ENCODE peak calls at places on chromosomes 7 and 10, in seven cellular contexts. Z is MM.1S, L is brain microvascular endothelial cell, X is WTC11, A is cardiac muscle cell, D is tibial artery, H is GM06990. F is an unnamed sample.

GRCh38 chr7:147756290-147756689 is 834.3 kb upstream of the C7orf33 start:
- DNase-seq in A (no peak), L (no peak), X (no peak), Z (no peak), H (no peak), D (no peak), F (no peak)

GRCh38 chr10:91983403-91983802 is 59.8 kb downstream of the BTAF1 start:
- DNase-seq in L (no peak), Z (no peak), A (peak; percentile 95), H (no peak), D (no peak), X (no peak), F (no peak)

GRCh38 chr7:5629941-5630340 is 151.5 kb downstream of the RNF216 start:
- DNase-seq in D (no peak), A (no peak), Z (no peak), H (no peak), X (no peak), L (peak; percentile 75), F (no peak)

GRCh38 chr7:142571581-142571980 is 177.7 kb upstream of the PRSS1 start:
- DNase-seq in Z (no peak), L (no peak), H (no peak), A (no peak), D (no peak), X (no peak), F (no peak)

GRCh38 chr7:12623885-12624498 is 53.5 kb downstream of the SCIN start:
- DNase-seq in X (no peak), A (peak; percentile 33), Z (peak; percentile 42), D (no peak), H (no peak), L (no peak), F (no peak)

GRCh38 chr7:70797109-70797514 is 334.8 kb upstream of the GALNT17 start:
- DNase-seq in H (no peak), Z (no peak), D (no peak), A (peak; percentile 39), X (no peak), L (no peak), F (no peak)

GRCh38 chr10:17088118-17088806 is 41.3 kb downstream of the CUBN start:
- DNase-seq in D (no peak), L (peak; percentile 75), A (no peak), Z (no peak), X (no peak), H (no peak), F (no peak)

GRCh38 chr10:84156768-84157167 is 16.8 kb upstream of the GPR15LG start:
- DNase-seq in X (no peak), L (no peak), D (no peak), H (no peak), Z (no peak), A (no peak), F (no peak)

GRCh38 chr10:34739915-34740314 is 75.2 kb downstream of the PARD3 start:
- DNase-seq in A (peak; percentile 94), L (peak; percentile 75), Z (peak; percentile 34), D (peak; percentile 28), X (peak; percentile 73), H (no peak), F (peak; percentile 20)

GRCh38 chr7:101814996-101815825 is 2.2 kb upstream of the CUX1 start:
- DNase-seq in X (peak; percentile 64), Z (peak; percentile 65), D (no peak), H (peak; percentile 73), A (peak; percentile 76), L (no peak), F (peak; percentile 71)

GRCh38 chr7:44811093-44811492 is 14.6 kb downstream of the PPIA start:
- DNase-seq in X (no peak), L (no peak), D (no peak), Z (no peak), H (no peak), A (no peak), F (no peak)

GRCh38 chr10:118214751-118215150 is 127.4 kb downstream of the FAM204A start:
- DNase-seq in L (no peak), Z (no peak), D (no peak), A (no peak), X (no peak), H (no peak), F (no peak)

GRCh38 chr7:129225206-129225930 is 538 bp downstream of the AHCYL2 start:
- DNase-seq in Z (peak; percentile 66), A (peak; percentile 74), H (no peak), L (peak; percentile 48), D (peak; percentile 53), X (peak; percentile 68), F (peak; percentile 44)

GRCh38 chr10:19815478-19816419 is 483 bp upstream of the PLXDC2 start:
- DNase-seq in D (peak; percentile 87), H (no peak), X (peak; percentile 86), L (peak; percentile 48), A (peak; percentile 89), Z (peak; percentile 20), F (peak; percentile 69)

GRCh38 chr7:139620676-139621344 is 97.3 kb downstream of the CLEC2L start:
- DNase-seq in A (peak; percentile 48), L (no peak), Z (peak; percentile 30), D (no peak), H (no peak), X (peak; percentile 84), F (peak; percentile 37)

GRCh38 chr10:26455567-26456315 is 17.6 kb downstream of the APBB1IP start:
- DNase-seq in H (no peak), D (no peak), Z (no peak), A (no peak), L (no peak), X (no peak), F (no peak)

GRCh38 chr10:46543379-46544014 is 13.0 kb downstream of the GPRIN2 start:
- DNase-seq in H (no peak), A (no peak), D (peak; percentile 18), Z (no peak), X (no peak), L (no peak), F (no peak)

GRCh38 chr10:1153805-1154351 is 97.7 kb downstream of the WDR37 start:
- DNase-seq in H (no peak), Z (no peak), L (no peak), X (no peak), A (no peak), D (no peak), F (no peak)

GRCh38 chr10:44334621-44335184 is 50.2 kb downstream of the CXCL12 start:
- DNase-seq in Z (no peak), L (peak; percentile 67), X (no peak), D (no peak), A (no peak), H (no peak), F (no peak)

GRCh38 chr10:130213286-130214080 is 77.3 kb downstream of the GLRX3 start:
- DNase-seq in L (no peak), H (no peak), Z (no peak), A (no peak), X (no peak), D (no peak), F (no peak)

GRCh38 chr7:47714669-47715607 is 133.0 kb upstream of the TNS3 start:
- DNase-seq in D (no peak), Z (peak; percentile 71), H (peak; percentile 59), L (no peak), A (no peak), X (no peak), F (no peak)

GRCh38 chr7:139036901-139037300 is 1.1 kb upstream of the ZC3HAV1L start:
- DNase-seq in Z (no peak), A (no peak), H (no peak), L (no peak), X (no peak), D (no peak), F (no peak)

GRCh38 chr7:29684787-29685650 is 121.3 kb upstream of the WIPF3 start:
- DNase-seq in D (peak; percentile 68), L (peak; percentile 47), X (peak; percentile 82), Z (peak; percentile 79), H (peak; percentile 41), A (peak; percentile 88), F (peak; percentile 70)

DNA sequence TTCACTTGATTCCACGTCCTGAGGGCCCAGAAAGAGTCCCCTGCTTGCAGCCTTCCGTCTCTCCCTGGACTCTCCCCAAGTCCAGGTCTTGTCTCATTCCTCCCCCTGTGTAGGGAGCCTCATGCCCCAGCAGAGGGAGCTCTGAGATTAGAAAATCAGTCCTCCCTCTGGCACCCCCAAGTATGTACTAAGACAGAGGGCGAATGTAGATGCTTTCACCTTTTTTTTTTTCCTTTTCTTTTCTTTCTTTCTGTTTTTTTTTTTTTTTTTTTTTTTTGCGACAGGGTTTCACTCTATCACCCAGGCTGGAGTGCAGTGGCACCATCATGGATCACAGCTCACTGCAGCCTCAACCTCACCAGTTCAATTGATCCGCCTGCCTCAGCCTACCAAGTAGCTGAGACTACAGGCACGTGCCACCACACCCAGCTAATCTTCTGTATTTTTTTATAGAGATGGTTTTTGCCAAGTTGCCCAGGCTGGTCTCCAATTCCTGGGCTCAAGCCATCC is 10.3 kb downstream of the SFXN3 start:
- DNase-seq in A (peak; percentile 87), H (no peak), D (peak; percentile 90), Z (peak; percentile 78), X (peak; percentile 87), L (peak; percentile 79), F (peak; percentile 63)
- TF ChIP-seq CTCF in A (peak; percentile 87), H (peak; percentile 84), D (peak; percentile 78), Z (peak; percentile 85), X (peak; percentile 70), L (peak; percentile 92), F (peak; percentile 84)

DNA sequence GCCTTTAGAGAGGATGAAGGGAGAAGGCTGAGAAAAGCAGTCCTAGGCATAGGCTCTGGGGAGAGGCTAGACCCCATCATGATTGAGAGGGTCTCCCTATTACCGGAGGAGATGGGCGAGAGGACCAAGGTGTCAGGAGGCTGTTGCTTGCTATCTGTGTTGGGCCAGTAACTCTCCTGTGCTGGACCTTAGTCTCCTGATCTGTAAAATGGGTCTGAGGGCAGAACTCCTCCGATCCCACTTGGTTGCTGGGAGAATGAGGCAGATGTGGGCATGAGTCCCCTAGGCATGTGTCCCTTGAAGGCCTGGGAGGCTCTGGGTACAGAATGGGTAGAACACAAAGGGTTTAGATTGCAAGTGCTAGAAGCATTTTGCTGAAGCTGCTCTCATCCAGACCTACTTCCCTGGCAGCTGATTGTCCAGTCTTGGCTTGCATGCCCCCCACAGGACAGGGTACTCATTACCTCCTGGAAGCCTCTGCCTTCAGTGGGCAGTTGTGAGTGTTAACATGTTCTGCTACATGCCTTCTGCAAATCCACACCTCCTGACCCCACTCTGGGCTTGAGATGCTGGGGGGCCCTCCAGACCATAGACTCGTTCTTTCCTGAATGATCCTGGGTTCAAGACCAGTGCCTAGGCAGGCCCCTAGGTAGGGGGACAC is 4.4 kb downstream of the ZMIZ1 start:
- DNase-seq in Z (no peak), X (no peak), H (no peak), A (no peak), L (no peak), D (no peak), F (no peak)
- TF ChIP-seq CTCF in Z (no peak), X (no peak), H (peak; percentile 6), A (no peak), L (peak; percentile 37), D (no peak), F (no peak)

GRCh38 chr7:132154248-132154647 is 422.0 kb downstream of the PLXNA4 start:
- DNase-seq in Z (no peak), X (no peak), H (no peak), L (no peak), D (no peak), A (no peak), F (no peak)
- TF ChIP-seq CTCF in Z (no peak), X (no peak), H (no peak), L (no peak), D (no peak), A (no peak), F (no peak)

GRCh38 chr7:51430480-51431086 is 114.0 kb upstream of the COBL start:
- DNase-seq in L (peak; percentile 25), H (peak; percentile 2), X (peak; percentile 69), Z (peak; percentile 73), D (no peak), A (peak; percentile 79), F (peak; percentile 59)

GRCh38 chr7:51426163-51426562 is 109.6 kb upstream of the COBL start:
- DNase-seq in X (no peak), H (no peak), A (no peak), L (no peak), D (no peak), Z (no peak), F (no peak)

GRCh38 chr7:51428226-51428887 is 111.7 kb upstream of the COBL start:
- DNase-seq in D (no peak), X (peak; percentile 33), A (no peak), L (peak; percentile 11), H (no peak), Z (no peak), F (no peak)
- TF ChIP-seq CTCF in D (no peak), X (no peak), A (no peak), L (peak; percentile 47), H (no peak), Z (peak; percentile 46), F (peak; percentile 62)

F was measured in progenitor cell of endocrine pancreas.